ENCODE peak calls at places on chromosomes 13 and 19, in six cellular contexts. M is GM12891, E is K562, T is HepG2, J is H1, A is GM12878. P is an unnamed sample.

GRCh38 chr13:24348797-24349515 is 39.6 kb downstream of the C1QTNF9 start:
- DNase-seq in M (no peak), E (no peak), T (no peak), J (no peak), A (no peak), P (no peak)

GRCh38 chr19:19418548-19419260 is 13.2 kb downstream of the GATAD2A start:
- DNase-seq in M (no peak), E (no peak), T (no peak), J (no peak), A (no peak), P (no peak)

GRCh38 chr19:53019684-53020083 is 6.0 kb downstream of the ERVV-1 start:
- DNase-seq in M (no peak), E (peak; percentile 37), T (no peak), J (peak; percentile 47), A (no peak), P (no peak)

GRCh38 chr19:48530044-48530720 is 18.5 kb upstream of the LMTK3 start:
- DNase-seq in M (no peak), E (no peak), T (no peak), J (no peak), A (no peak), P (no peak)

GRCh38 chr13:31772231-31772630 is 32.9 kb downstream of the RXFP2 start:
- DNase-seq in M (no peak), E (no peak), T (no peak), J (no peak), A (no peak), P (no peak)

GRCh38 chr19:17576758-17577532 is 21.5 kb downstream of the COLGALT1 start:
- DNase-seq in M (peak; percentile 60), E (peak; percentile 98), T (no peak), J (peak; percentile 95), A (no peak), P (no peak)

GRCh38 chr13:62171697-62172096 is 756.0 kb upstream of the PCDH20 start:
- DNase-seq in M (no peak), E (no peak), T (no peak), J (no peak), A (no peak), P (no peak)

GRCh38 chr13:113616281-113616906 is 31.8 kb downstream of the TFDP1 start:
- DNase-seq in M (no peak), E (no peak), T (no peak), J (no peak), A (no peak), P (no peak)

GRCh38 chr13:19345916-19346422 is 164.3 kb upstream of the TUBA3C start:
- DNase-seq in M (no peak), E (peak; percentile 3), T (no peak), J (no peak), A (no peak), P (no peak)

GRCh38 chr13:50924025-50924424 is 14.4 kb downstream of the RNASEH2B start:
- DNase-seq in M (no peak), E (no peak), T (no peak), J (no peak), A (no peak), P (no peak)

GRCh38 chr19:30167976-30168635 is 204.1 kb upstream of the ZNF536 start:
- DNase-seq in M (no peak), E (no peak), T (no peak), J (no peak), A (no peak), P (no peak)

GRCh38 chr13:99542788-99543406 is 41.6 kb downstream of the TM9SF2 start:
- DNase-seq in M (peak; percentile 37), E (no peak), T (no peak), J (no peak), A (peak; percentile 92), P (peak; percentile 40)

GRCh38 chr19:10074153-10074552 is 12.0 kb upstream of the SHFL start:
- DNase-seq in M (no peak), E (peak; percentile 79), T (peak; percentile 60), J (no peak), A (no peak), P (no peak)
- TF ChIP-seq POLR2AphosphoS5 in M (no peak), E (no peak), T (no peak), J (no peak), A (no peak), P (no peak)

GRCh38 chr13:110705826-110706569 is at the start of gene CARS2:
- DNase-seq in M (peak; percentile 91), E (peak; percentile 96), T (peak; percentile 94), J (peak; percentile 91), A (peak; percentile 80), P (peak; percentile 94)
- TF ChIP-seq POLR2A in M (peak; percentile 50), E (no peak), T (peak; percentile 78), J (no peak), A (peak; percentile 82), P (peak; percentile 83)

DNA sequence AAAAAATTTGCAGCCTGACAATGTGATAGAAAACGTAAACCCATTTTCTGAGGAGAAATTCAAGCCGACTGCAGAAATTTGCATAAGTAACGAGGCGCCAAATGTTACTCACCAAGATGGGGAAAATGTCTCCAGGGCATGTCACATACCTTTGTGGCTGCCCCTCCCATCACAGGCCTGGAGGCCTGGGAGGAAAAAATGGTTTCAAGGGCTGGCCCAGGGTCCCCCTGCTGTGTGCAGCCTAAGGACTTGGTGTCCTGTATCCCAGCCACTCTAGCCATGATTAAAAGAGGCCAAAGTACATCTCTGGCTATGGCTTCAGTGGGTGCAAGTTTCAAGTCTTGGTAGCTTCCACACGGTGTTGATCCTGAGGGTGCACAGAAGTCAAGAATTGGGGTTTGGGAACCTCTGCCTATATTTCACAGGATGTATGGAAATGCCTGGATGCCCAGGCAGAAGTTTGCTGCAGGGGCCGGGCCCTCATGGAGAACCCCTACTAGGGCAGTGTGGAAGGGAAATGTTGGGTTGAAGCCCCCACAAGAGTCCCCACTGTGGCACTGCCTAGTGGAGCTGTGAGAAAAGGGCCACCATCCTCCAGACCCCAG is 1842.3 kb downstream of the PCDH9 start:
- DNase-seq in M (no peak), E (peak; percentile 1), T (no peak), J (no peak), A (no peak), P (no peak)
- TF ChIP-seq TAF1 in M (no peak), E (no peak), T (no peak), J (no peak), A (no peak), P (no peak)

GRCh38 chr19:43638991-43639494 is 607 bp downstream of the CADM4 start:
- DNase-seq in M (no peak), E (no peak), T (no peak), J (no peak), A (no peak), P (no peak)
- TF ChIP-seq POLR2AphosphoS5 in M (no peak), E (no peak), T (no peak), J (no peak), A (no peak), P (no peak)

DNA sequence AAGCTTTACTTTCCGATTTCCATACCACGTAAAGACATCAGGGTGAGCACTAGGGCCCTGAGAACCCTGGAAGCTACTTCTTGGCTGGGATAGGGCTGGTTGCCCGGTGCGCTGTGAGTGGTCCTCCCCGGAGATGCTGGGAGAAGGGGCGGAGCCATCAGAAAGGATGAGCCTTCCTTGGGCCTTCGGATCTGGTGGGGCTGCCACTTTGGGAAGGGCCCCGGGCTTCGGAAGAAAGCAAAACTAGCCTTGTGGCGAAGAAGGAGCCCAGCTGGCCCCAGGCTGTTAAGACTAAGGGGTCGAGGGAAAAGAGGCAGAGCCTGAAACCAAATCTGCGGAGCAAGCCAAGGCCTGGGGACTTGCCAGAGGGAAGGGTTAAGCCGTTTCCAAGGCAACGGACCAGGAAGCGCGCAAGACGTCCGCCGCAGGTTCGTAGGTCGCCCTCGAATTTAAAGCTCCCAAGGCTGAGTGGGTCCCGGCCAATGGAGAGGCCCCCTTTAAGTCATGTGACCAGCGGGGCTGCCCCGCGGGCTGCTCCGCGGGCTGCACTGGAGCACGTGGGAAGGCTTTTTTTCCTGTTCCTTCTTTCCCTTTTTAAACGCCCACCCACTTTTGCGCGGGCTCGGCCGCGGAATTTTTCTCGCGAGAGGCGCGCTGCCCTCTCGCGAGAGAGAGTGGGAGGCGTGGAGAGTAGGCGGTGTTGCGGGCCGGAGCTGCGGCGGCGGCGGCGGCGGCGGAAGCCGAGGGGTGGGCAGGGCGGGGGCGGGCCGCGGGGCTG is 426 bp upstream of the AKAP11 start:
- DNase-seq in M (peak; percentile 75), E (peak; percentile 93), T (peak; percentile 87), J (peak; percentile 96), A (peak; percentile 94), P (peak; percentile 82)
- TF ChIP-seq POLR2A in M (peak; percentile 34), E (no peak), T (no peak), J (no peak), A (no peak), P (peak; percentile 10)

DNA sequence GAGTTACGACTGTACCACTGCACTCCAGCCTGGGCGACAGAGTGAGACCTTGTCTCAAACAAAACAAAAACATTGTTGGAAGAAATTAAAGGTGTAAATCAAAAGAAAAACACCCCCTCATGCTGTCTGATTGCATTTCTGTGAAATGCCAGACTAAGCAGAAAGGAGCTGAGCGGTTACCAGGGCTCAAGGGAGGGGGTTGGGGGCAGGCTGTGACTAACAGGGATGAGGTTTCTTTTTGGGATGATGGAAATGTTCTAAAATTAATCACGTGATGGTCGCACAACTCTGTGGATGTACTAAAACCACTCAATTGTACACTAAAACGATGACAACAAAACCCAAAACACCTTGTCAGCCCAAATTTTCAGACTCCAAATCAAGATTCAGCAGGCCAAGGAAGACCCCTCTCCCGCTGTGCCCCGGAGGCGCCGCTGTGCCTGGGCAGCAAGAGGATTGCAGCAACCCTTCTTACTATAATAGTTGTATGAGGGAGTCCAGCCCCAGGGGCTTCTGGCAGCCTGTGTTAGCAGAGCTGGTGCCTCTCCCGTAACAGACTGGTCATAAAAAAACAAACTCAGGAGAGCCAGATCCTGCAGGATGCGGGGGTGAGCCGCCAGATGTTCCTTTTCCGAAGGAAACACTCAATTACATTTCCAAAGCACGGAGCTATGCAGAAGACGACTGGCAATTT is 20.9 kb downstream of the CAPS start:
- DNase-seq in M (no peak), E (no peak), T (no peak), J (no peak), A (no peak), P (no peak)
- TF ChIP-seq TAF1 in M (no peak), E (no peak), T (no peak), J (no peak), A (no peak), P (no peak)